ENCODE peak calls at places on chromosome 14, in four cellular contexts. P is IMR-90, H is PC-3, E is fibroblast of lung. R is an unnamed sample.

GRCh38 chr14:101022916-101023435 is 119.5 kb upstream of the RTL1 start:
- DNase-seq in P (no peak), H (no peak), E (no peak), R (no peak)

GRCh38 chr14:47391105-47391504 is 284.3 kb downstream of the MDGA2 start:
- DNase-seq in H (no peak), E (no peak), P (no peak), R (no peak)

GRCh38 chr14:73272393-73272792 is 35.1 kb downstream of the PAPLN start:
- DNase-seq in E (no peak), H (no peak), P (no peak), R (no peak)

GRCh38 chr14:65214741-65215140 is 112.4 kb upstream of the MAX start:
- DNase-seq in H (no peak), P (no peak), E (no peak), R (no peak)

GRCh38 chr14:44873536-44873935 is 88.2 kb downstream of the KLHL28 start:
- DNase-seq in E (no peak), P (no peak), H (no peak), R (no peak)

GRCh38 chr14:86196476-86196875 is 666.5 kb downstream of the FLRT2 start:
- DNase-seq in P (peak; percentile 4), E (peak; percentile 12), H (no peak), R (no peak)

GRCh38 chr14:87170179-87170578 is 822.8 kb downstream of the GALC start:
- DNase-seq in P (no peak), E (no peak), H (no peak), R (no peak)

GRCh38 chr14:93040443-93040842 is 75.3 kb downstream of the ITPK1 start:
- DNase-seq in P (no peak), H (no peak), E (no peak), R (peak; percentile 71)

GRCh38 chr14:50320279-50320678 is 8.2 kb downstream of the DMAC2L start:
- DNase-seq in H (no peak), E (peak; percentile 65), P (peak; percentile 82), R (peak; percentile 66)

GRCh38 chr14:51653096-51653814 is 1.5 kb downstream of the FRMD6 start:
- DNase-seq in P (peak; percentile 60), H (peak; percentile 77), E (peak; percentile 89), R (no peak)

GRCh38 chr14:54360667-54361066 is 36.1 kb upstream of the CDKN3 start:
- DNase-seq in H (no peak), E (no peak), P (no peak), R (no peak)

GRCh38 chr14:38536376-38537038 is 280.6 kb upstream of the CLEC14A start:
- DNase-seq in H (no peak), E (no peak), P (peak; percentile 8), R (no peak)

GRCh38 chr14:39264558-39264957 is 30.8 kb downstream of the MIA2 start:
- DNase-seq in E (no peak), P (no peak), H (no peak), R (no peak)

GRCh38 chr14:91719839-91720238 is 12.0 kb downstream of the CATSPERB start:
- DNase-seq in H (no peak), P (no peak), E (no peak), R (no peak)

GRCh38 chr14:25833341-25834121 is 764.3 kb downstream of the NOVA1 start:
- DNase-seq in P (no peak), E (peak; percentile 42), H (peak; percentile 45), R (peak; percentile 43)

GRCh38 chr14:90336401-90336800 is 4.7 kb upstream of the NRDE2 start:
- DNase-seq in E (no peak), P (no peak), H (no peak), R (no peak)

GRCh38 chr14:99522934-99523660 is 41.9 kb downstream of the CCNK start:
- DNase-seq in H (no peak), P (peak; percentile 23), E (peak; percentile 25), R (peak; percentile 84)

GRCh38 chr14:63512861-63513260 is 30.3 kb downstream of the PPP2R5E start:
- DNase-seq in H (no peak), P (peak; percentile 2), E (no peak), R (no peak)

GRCh38 chr14:93970967-93971634 is 5.3 kb downstream of the ASB2 start:
- DNase-seq in E (no peak), H (no peak), P (peak; percentile 18), R (peak; percentile 90)

GRCh38 chr14:49867831-49868719 is 15.5 kb upstream of the NEMF start:
- DNase-seq in H (peak; percentile 98), E (peak; percentile 96), P (peak; percentile 83), R (peak; percentile 88)

GRCh38 chr14:97453991-97454390 is 656.8 kb downstream of the VRK1 start:
- DNase-seq in E (no peak), H (no peak), P (no peak), R (peak; percentile 62)

GRCh38 chr14:61698216-61698980 is 3.1 kb downstream of the HIF1A start:
- DNase-seq in H (no peak), E (no peak), P (no peak), R (no peak)

GRCh38 chr14:61703342-61704129 is 8.2 kb downstream of the HIF1A start:
- DNase-seq in H (no peak), E (no peak), P (no peak), R (no peak)

GRCh38 chr14:61701946-61702345 is 6.6 kb downstream of the HIF1A start:
- DNase-seq in E (no peak), H (no peak), P (no peak), R (no peak)

GRCh38 chr14:61699092-61699491 is 3.8 kb downstream of the HIF1A start:
- DNase-seq in H (no peak), P (no peak), E (no peak), R (no peak)

GRCh38 chr14:61700104-61700886 is 5.0 kb downstream of the HIF1A start:
- DNase-seq in E (no peak), P (no peak), H (no peak), R (no peak)
- H3K4me1 ChIP-seq in E (peaks cover 4% of the 10 kb centered on the region), P (no peaks in the 10 kb centered on the region), H (peaks cover 57% of the 10 kb centered on the region), R (peaks cover 36% of the 10 kb centered on the region)

GRCh38 chr14:34198096-34198495 is 247.2 kb upstream of the EGLN3 start:
- DNase-seq in E (no peak), H (no peak), P (no peak), R (no peak)

GRCh38 chr14:34203271-34203722 is 252.4 kb upstream of the EGLN3 start:
- DNase-seq in P (no peak), E (no peak), H (peak; percentile 83), R (no peak)

GRCh38 chr14:34201909-34202622 is 251.2 kb upstream of the EGLN3 start:
- DNase-seq in P (no peak), E (no peak), H (no peak), R (no peak)

GRCh38 chr14:34204774-34205173 is 253.9 kb upstream of the EGLN3 start:
- DNase-seq in H (no peak), P (no peak), E (no peak), R (no peak)

DNA sequence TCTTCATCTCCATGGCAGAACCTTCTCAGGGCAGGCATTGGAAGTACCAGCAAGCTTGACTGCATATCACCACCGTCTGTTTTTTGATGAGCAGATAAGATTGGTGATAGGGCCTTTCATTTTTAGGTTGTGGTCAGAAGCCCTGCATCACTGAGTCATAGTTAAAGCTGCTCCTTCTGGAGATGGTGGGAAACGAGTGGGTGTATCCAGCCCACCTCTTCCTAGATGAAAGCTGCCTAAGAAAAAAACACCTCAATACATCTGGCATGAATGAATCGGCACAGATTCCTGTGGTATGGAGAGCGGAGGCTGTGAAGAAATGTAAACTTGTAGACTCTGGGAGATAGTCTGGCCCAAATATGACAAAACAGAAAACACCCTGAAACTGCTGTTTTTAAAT is 248.7 kb upstream of the EGLN3 start:
- DNase-seq in E (peak; percentile 2), P (peak; percentile 46), H (no peak), R (no peak)
- H2AFZ ChIP-seq in E (no peak overlapping the region), P (no peak overlapping the region), H (no peak overlapping the region), R (no peak overlapping the region)

DNA sequence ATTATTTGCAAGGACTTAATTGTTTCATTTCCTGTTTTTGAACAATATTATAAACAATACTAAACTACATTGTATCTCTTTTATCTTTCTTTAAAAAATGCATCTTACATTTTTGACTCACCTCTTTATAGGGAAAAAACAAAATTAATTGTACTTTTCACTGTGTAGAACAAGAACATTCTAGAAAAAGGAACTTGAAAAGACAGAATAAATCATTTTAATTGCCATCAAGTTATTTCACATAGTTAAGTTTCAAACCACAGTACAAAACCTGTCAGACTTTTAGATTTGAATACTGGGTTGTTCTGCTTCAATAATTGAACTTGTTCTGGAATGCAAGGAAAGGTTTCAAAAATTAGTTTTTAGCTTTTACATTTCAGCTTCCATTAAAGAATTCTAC is 50.0 kb downstream of the SLC38A6 start:
- DNase-seq in H (no peak), E (no peak), P (no peak), R (no peak)
- H3K4me1 ChIP-seq in H (peaks cover 31% of the 10 kb centered on the region), E (peaks cover 4% of the 10 kb centered on the region), P (peaks cover 2% of the 10 kb centered on the region), R (peaks cover 11% of the 10 kb centered on the region)

GRCh38 chr14:104103061-104104005 is 17.8 kb downstream of the ASPG start:
- DNase-seq in E (no peak), H (no peak), P (no peak), R (peak; percentile 58)
- H2AFZ ChIP-seq in E (no peak overlapping the region), H (no peak overlapping the region), P (no peak overlapping the region), R (no peak overlapping the region)

GRCh38 chr14:59224341-59224740 is 35.9 kb downstream of the DAAM1 start:
- DNase-seq in P (peak; percentile 10), E (no peak), H (no peak), R (no peak)

GRCh38 chr14:59225281-59225680 is 36.8 kb downstream of the DAAM1 start:
- DNase-seq in E (no peak), H (no peak), P (no peak), R (no peak)

GRCh38 chr14:59215757-59216156 is 27.3 kb downstream of the DAAM1 start:
- DNase-seq in E (no peak), H (no peak), P (no peak), R (no peak)

GRCh38 chr14:59217011-59217410 is 28.5 kb downstream of the DAAM1 start:
- DNase-seq in H (no peak), E (no peak), P (no peak), R (peak; percentile 19)

GRCh38 chr14:59221558-59221957 is 33.1 kb downstream of the DAAM1 start:
- DNase-seq in H (no peak), P (peak; percentile 15), E (no peak), R (no peak)
- H3K4me1 ChIP-seq in H (no peaks in the 10 kb centered on the region), P (no peaks in the 10 kb centered on the region), E (no peaks in the 10 kb centered on the region), R (peaks cover 5% of the 10 kb centered on the region)

GRCh38 chr14:102086346-102086971 is 385 bp downstream of the HSP90AA1 start:
- DNase-seq in E (peak; percentile 74), H (peak; percentile 52), P (peak; percentile 68), R (peak; percentile 89)
- H2AFZ ChIP-seq in E (no peak overlapping the region), H (no peak overlapping the region), P (peak overlapping the region; percentile 81), R (no peak overlapping the region)

DNA sequence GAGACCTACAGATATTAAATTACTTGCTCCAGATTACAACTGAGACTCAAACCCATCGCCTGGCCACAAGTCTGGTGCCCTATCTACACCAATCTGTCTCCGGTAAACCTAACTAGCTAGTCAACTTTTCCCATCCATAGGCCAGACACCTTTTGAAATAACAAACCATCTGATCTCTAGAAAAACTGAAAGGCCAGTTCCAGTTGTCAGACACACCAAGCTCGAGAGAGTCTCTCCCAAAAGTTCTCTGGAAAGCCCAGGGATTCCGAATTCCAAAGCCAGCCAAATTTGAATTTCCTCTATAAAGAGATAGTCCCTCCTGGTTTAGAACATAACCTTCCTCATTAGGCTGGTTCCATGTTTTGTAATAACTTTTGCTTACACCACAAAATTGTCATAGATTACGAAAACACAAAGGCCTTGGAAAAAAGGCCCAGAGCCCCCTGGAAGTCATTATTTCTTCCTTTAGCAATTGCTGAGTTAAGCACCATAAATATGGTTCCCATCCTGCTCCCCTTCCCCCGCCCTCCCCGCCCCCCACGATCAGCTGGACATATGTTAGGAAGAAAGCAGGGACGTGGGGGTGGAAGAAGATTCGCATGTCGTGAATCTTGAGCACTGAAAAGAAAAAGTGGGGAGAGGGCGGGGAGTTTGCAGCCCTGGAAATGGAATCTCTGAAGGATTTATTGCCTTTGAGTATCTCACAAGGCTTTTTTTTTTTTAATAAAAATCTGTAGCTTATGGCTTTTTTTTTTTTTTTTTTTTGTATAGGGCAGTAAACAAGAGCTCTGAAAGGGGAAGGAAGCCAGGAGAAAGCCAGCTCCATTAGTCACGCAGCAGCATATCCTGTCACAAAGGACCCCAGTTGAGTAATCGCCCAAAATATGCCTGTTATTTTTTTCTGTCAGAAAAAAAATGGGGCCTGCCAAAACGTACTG is 110.4 kb downstream of the ZFP36L1 start:
- DNase-seq in E (peak; percentile 97), P (peak; percentile 95), H (peak; percentile 95), R (peak; percentile 90)
- H3K4me1 ChIP-seq in E (peaks cover 31% of the 10 kb centered on the region), P (peaks cover 34% of the 10 kb centered on the region), H (peaks cover 58% of the 10 kb centered on the region), R (peaks cover 55% of the 10 kb centered on the region)

R was measured in osteoblast.